ENCODE peak calls at places on chromosomes 4 and X, in six cellular contexts. U, P, E, A, Z and I are unnamed samples. For H3K4me1 and H3K27me3, the result is how much of the 10 kb centered on the place peaks cover.

GRCh38 chr4:56861365-56861764 is 39.9 kb upstream of the SPINK2 start:
- DNase-seq in P (no peak), U (no peak), E (no peak), A (no peak), Z (no peak), I (no peak)

GRCh38 chr4:147015531-147015930 is 69.9 kb upstream of the TTC29 start:
- DNase-seq in E (no peak), U (no peak), P (no peak), Z (no peak), A (no peak), I (no peak)

GRCh38 chr4:65670331-65671031 is at the start of gene EPHA5:
- DNase-seq in U (peak), Z (peak), E (peak), A (peak), P (peak), I (peak)

GRCh38 chr4:56804551-56804950 is 16.9 kb downstream of the SPINK2 start:
- DNase-seq in Z (no peak), E (no peak), A (no peak), P (no peak), U (no peak), I (no peak)

GRCh38 chr4:36280555-36280954 is 861 bp upstream of the DTHD1 start:
- DNase-seq in U (no peak), P (no peak), A (no peak), Z (no peak), E (no peak), I (no peak)

GRCh38 chr4:158033416-158033863 is 139.4 kb downstream of the GASK1B start:
- DNase-seq in P (no peak), E (no peak), A (no peak), U (no peak), Z (no peak), I (peak)

GRCh38 chr4:22512306-22512705 is 3.6 kb downstream of the ADGRA3 start:
- DNase-seq in U (no peak), E (no peak), P (no peak), A (no peak), Z (no peak), I (no peak)

GRCh38 chrX:108001218-108001814 is 19.1 kb upstream of the TEX13B start:
- DNase-seq in P (no peak), Z (no peak), E (no peak), A (no peak), U (no peak), I (no peak)

GRCh38 chr4:173883821-173884220 is 353.8 kb upstream of the HAND2 start:
- DNase-seq in Z (no peak), U (no peak), P (no peak), E (no peak), A (no peak), I (no peak)

GRCh38 chrX:79270401-79270800 is 96.7 kb downstream of the ITM2A start:
- DNase-seq in U (peak), Z (peak), P (no peak), A (no peak), E (peak), I (peak)

GRCh38 chr4:102180080-102180479 is 165.2 kb downstream of the SLC39A8 start:
- DNase-seq in A (no peak), U (no peak), P (no peak), E (no peak), Z (no peak), I (no peak)

GRCh38 chr4:25949994-25950393 is 36.0 kb downstream of the SMIM20 start:
- DNase-seq in U (no peak), Z (no peak), E (no peak), P (no peak), A (no peak), I (no peak)

GRCh38 chr4:25953740-25954139 is 39.7 kb downstream of the SMIM20 start:
- DNase-seq in A (no peak), E (no peak), U (no peak), P (no peak), Z (no peak), I (no peak)

GRCh38 chr4:25949166-25949748 is 35.2 kb downstream of the SMIM20 start:
- DNase-seq in U (no peak), E (no peak), P (no peak), A (no peak), Z (no peak), I (no peak)

GRCh38 chr4:25950476-25951389 is 36.7 kb downstream of the SMIM20 start:
- DNase-seq in P (no peak), Z (no peak), U (no peak), A (no peak), E (no peak), I (no peak)

GRCh38 chr4:25951390-25951952 is 37.5 kb downstream of the SMIM20 start:
- DNase-seq in A (no peak), U (no peak), Z (no peak), E (no peak), P (no peak), I (no peak)
- H3K4me1 ChIP-seq in A (under half), U (under half), Z (under half), E (under half), P (under half), I (under half)

GRCh38 chrX:103012945-103013344 is 51.0 kb downstream of the BEX1 start:
- DNase-seq in E (no peak), P (no peak), U (no peak), Z (no peak), A (no peak), I (no peak)

DNA sequence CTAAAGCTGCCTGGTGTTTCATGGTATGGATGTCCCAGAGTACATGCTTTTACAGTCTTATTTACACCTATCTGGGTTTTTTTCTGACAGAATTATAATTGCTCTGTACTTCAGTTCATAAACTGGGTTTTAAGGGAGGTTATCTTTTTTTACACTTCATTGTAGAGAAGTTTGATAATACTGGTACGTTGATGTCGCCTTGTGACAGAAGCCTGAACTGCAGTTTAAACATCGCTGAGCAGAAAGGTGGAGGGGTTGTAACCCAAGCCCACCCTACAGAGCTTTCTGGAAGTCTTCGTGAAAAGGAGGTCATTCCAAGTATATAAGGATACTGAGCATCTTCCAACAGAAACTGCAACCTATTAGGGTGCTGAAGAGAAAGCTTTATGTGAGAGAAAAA is 46.4 kb downstream of the BEX1 start:
- DNase-seq in U (no peak), Z (no peak), E (no peak), P (no peak), A (no peak), I (no peak)
- TF ChIP-seq CTCF in U (no peak), Z (no peak), E (no peak), P (no peak), A (no peak), I (no peak)

GRCh38 chr4:823761-824460 is 2.0 kb downstream of the CPLX1 start:
- DNase-seq in U (no peak), Z (peak), E (peak), A (no peak), P (peak), I (no peak)
- H3K27me3 ChIP-seq in U (under half), Z (under half), E (half or more), A (under half), P (half or more), I (half or more)

GRCh38 chr4:124212835-124213640 is 499.5 kb downstream of the ANKRD50 start:
- DNase-seq in E (no peak), Z (peak), A (no peak), U (no peak), P (peak), I (no peak)
- H3K4me1 ChIP-seq in E (under half), Z (under half), A (under half), U (under half), P (under half), I (under half)

DNA sequence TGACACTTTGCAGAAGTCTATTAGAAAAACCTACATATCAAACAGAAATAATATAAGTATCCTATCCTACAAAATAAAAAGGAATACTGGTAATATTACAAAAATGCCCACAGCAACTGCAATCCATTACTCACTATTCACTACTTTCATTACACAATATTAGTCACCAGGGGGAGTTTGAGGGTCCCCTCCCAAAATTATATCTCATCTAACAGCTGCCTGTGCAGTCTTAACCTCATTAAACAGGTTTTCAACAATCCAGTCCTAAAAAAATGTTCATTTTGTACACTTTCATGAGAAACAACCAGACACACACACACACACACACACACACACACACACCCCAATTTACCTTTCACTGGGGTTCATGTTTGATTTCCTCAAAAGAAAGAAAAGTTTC is 2.9 kb downstream of the CLOCK start:
- DNase-seq in E (no peak), Z (no peak), U (no peak), A (no peak), P (no peak), I (no peak)
- TF ChIP-seq CTCF in E (no peak), Z (no peak), U (no peak), A (no peak), P (no peak), I (no peak)

GRCh38 chrX:68831405-68832100 is 2.7 kb downstream of the EFNB1 start:
- DNase-seq in Z (peak), P (peak), E (no peak), A (peak), U (no peak), I (no peak)
- H3K27me3 ChIP-seq in Z (under half), P (under half), E (under half), A (under half), U (under half), I (under half)